ENCODE peak calls at places on chromosome 19, in four cellular contexts. I is MM.1S, R is breast epithelium, Q is WTC11. D is an unnamed sample.

GRCh38 chr19:52527954-52528326 is 472 bp downstream of the ZNF808 start:
- DNase-seq in I (no peak), R (no peak), Q (peak), D (no peak)

GRCh38 chr19:35040826-35041547 is 534 bp upstream of the HPN start:
- DNase-seq in I (no peak), R (peak), Q (peak), D (peak)

GRCh38 chr19:3879656-3880055 is 829 bp upstream of the ATCAY start:
- DNase-seq in I (no peak), R (no peak), Q (peak), D (no peak)

GRCh38 chr19:12871681-12872080 is 9.6 kb downstream of the DNASE2 start:
- DNase-seq in I (no peak), R (no peak), Q (no peak), D (no peak)

GRCh38 chr19:57338798-57339378 is 12.2 kb upstream of the ZNF304 start:
- DNase-seq in I (no peak), R (no peak), Q (no peak), D (no peak)

GRCh38 chr19:38617764-38618589 is at the start of gene MAP4K1:
- DNase-seq in I (peak), R (no peak), Q (peak), D (no peak)

GRCh38 chr19:41977916-41978315 is 16.1 kb downstream of the ATP1A3 start:
- DNase-seq in I (no peak), R (no peak), Q (no peak), D (no peak)

GRCh38 chr19:31255863-31256600 is 93.2 kb downstream of the TSHZ3 start:
- DNase-seq in I (no peak), R (no peak), Q (no peak), D (no peak)

GRCh38 chr19:719636-720377 is 11.1 kb downstream of the PALM start:
- DNase-seq in I (no peak), R (no peak), Q (no peak), D (no peak)

GRCh38 chr19:10808937-10809655 is 26.9 kb downstream of the TMED1 start:
- DNase-seq in I (no peak), R (no peak), Q (no peak), D (no peak)

GRCh38 chr19:18229474-18229873 is 3.2 kb upstream of the PDE4C start:
- DNase-seq in I (no peak), R (no peak), Q (no peak), D (no peak)
- TF ChIP-seq CTCF in I (peak), R (peak), Q (peak), D (peak)

DNA sequence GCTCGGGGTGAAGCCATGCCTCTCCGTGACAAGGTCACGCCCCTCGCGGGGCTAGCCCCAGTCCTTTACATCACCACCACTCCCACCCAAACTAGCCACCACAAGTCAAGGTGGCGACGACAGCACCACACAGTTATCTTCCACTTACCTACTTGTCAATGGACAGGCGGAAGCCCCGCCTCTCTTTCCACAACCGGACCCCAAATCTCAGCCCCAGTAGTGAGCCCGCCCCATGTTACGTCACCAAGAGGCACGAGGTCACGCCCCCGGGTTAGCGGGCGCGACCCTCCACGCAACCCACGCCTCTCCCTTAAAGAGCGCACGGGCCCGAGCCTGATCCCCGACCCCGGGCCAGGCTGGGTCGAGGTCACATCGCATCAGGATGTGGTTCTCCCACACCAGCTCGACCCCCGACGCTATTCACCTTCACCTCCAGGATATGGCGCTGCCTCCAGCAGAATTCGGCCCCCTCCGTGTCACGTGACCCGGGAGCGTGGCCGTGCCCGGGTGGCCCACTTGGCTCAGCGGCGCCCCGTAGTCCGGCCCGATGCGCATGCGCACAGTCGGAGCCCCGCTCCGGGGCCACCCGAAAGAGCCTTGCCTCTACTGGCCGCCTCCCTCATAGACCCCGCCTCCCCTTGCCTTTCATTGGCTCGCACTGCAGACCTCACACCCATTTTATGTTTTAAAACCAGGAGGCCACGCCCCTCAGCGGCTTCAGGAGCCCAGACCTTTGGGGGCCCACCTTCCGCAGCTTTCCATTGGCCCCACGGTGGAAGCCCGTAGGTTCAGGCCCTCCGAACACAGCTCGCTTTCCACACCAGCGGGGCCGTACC is 18.2 kb downstream of the SYDE1 start:
- DNase-seq in I (peak), R (peak), Q (peak), D (peak)
- TF ChIP-seq CTCF in I (no peak), R (no peak), Q (no peak), D (no peak)

GRCh38 chr19:54392078-54392477 is 23.2 kb upstream of the TTYH1 start:
- DNase-seq in I (no peak), R (no peak), Q (no peak), D (no peak)

GRCh38 chr19:54390942-54391577 is 24.2 kb upstream of the TTYH1 start:
- DNase-seq in I (peak), R (no peak), Q (peak), D (peak)

GRCh38 chr19:54393381-54393780 is 21.9 kb upstream of the TTYH1 start:
- DNase-seq in I (no peak), R (no peak), Q (no peak), D (no peak)

GRCh38 chr19:54389556-54389955 is 24.8 kb upstream of the LAIR1 start:
- DNase-seq in I (no peak), R (no peak), Q (no peak), D (no peak)

DNA sequence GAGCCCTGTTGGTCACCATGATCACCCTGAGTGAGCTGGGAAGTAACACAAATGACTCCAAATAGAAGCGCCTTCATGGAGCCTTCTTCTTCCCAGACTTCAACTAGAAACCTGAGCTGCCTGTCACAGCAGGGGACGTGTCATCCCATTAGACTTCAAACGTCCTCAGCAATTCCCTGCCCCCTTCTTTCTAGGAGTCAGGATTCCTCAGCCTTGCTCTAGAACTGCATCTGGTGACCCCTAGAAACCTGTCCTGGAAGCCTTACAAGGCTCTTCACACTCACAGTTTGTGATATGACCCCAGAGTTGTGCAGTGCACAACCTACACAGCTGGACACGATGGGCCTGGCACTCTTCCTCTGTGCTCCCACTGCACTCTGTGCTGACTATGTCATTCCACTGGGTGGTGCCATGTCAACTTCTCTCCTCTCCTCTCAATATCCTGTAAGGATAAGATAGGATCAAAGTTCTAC is 23.6 kb upstream of the TTYH1 start:
- DNase-seq in I (no peak), R (no peak), Q (peak), D (no peak)
- TF ChIP-seq CTCF in I (no peak), R (no peak), Q (no peak), D (no peak)

GRCh38 chr19:51064534-51065220 is at the start of gene KLK13:
- DNase-seq in I (no peak), R (no peak), Q (peak), D (no peak)
- TF ChIP-seq CTCF in I (no peak), R (no peak), Q (no peak), D (no peak)

GRCh38 chr19:33216198-33216830 is 9.3 kb downstream of the SLC7A10 start:
- DNase-seq in I (no peak), R (no peak), Q (peak), D (no peak)

GRCh38 chr19:33212024-33212772 is 13.5 kb downstream of the SLC7A10 start:
- DNase-seq in I (no peak), R (no peak), Q (no peak), D (no peak)

GRCh38 chr19:33212773-33213172 is 12.9 kb downstream of the SLC7A10 start:
- DNase-seq in I (no peak), R (no peak), Q (no peak), D (no peak)

GRCh38 chr19:33215438-33216197 is 10.0 kb downstream of the SLC7A10 start:
- DNase-seq in I (no peak), R (no peak), Q (no peak), D (no peak)

GRCh38 chr19:33214621-33215020 is 11.0 kb downstream of the SLC7A10 start:
- DNase-seq in I (no peak), R (no peak), Q (peak), D (no peak)
- TF ChIP-seq CTCF in I (peak), R (no peak), Q (no peak), D (peak)

GRCh38 chr19:18589380-18590272 is 1.0 kb downstream of the REX1BD start:
- DNase-seq in I (peak), R (peak), Q (peak), D (peak)
- TF ChIP-seq CTCF in I (peak), R (no peak), Q (no peak), D (peak)

GRCh38 chr19:14091086-14091884 is 734 bp upstream of the SAMD1 start:
- DNase-seq in I (peak), R (no peak), Q (peak), D (no peak)
- TF ChIP-seq CTCF in I (peak), R (peak), Q (no peak), D (peak)

GRCh38 chr19:40269216-40269940 is 15.8 kb downstream of the AKT2 start:
- DNase-seq in I (no peak), R (no peak), Q (no peak), D (no peak)

GRCh38 chr19:40272261-40272660 is 12.9 kb downstream of the AKT2 start:
- DNase-seq in I (no peak), R (no peak), Q (no peak), D (no peak)

GRCh38 chr19:40267601-40267997 is 17.5 kb downstream of the AKT2 start:
- DNase-seq in I (no peak), R (no peak), Q (no peak), D (no peak)

GRCh38 chr19:40271706-40272105 is 13.4 kb downstream of the AKT2 start:
- DNase-seq in I (no peak), R (no peak), Q (no peak), D (no peak)

GRCh38 chr19:40270362-40271089 is 14.6 kb downstream of the AKT2 start:
- DNase-seq in I (no peak), R (no peak), Q (peak), D (no peak)
- TF ChIP-seq CTCF in I (no peak), R (no peak), Q (no peak), D (no peak)

DNA sequence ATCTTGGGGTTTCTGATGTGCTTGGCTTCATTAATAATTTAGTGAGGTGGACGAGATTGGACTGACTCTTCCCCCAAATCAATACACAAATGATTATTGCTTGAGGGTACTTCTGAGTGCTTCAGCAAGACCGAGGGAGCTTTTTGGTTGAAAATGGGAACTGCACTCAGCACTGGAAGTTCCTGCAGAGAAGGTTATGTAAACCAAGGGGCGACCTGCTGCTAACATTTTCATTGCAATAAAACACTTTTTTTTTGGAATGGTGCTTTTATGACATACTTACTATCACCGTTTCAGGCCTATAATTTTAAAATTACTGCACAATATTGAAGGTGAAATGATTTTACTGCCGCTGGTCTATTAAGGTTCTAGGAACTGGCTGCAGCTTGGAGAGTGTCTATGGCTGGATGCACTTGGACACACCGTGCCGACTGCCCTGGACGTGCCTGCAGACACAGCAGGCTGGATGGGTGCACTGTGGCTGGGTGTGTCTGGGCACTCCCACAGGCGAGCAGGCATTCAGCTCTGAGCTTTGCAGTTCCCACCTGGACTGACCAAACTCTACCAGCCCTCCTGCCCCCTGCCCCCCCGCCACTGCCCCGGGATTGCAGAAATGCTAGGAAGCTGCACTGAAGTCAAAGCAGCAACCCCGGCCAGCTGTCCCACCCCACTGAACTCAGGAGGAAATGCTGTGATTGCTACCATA is 7.1 kb upstream of the LRP3 start:
- DNase-seq in I (no peak), R (no peak), Q (peak), D (no peak)
- TF ChIP-seq CTCF in I (no peak), R (no peak), Q (no peak), D (no peak)

DNA sequence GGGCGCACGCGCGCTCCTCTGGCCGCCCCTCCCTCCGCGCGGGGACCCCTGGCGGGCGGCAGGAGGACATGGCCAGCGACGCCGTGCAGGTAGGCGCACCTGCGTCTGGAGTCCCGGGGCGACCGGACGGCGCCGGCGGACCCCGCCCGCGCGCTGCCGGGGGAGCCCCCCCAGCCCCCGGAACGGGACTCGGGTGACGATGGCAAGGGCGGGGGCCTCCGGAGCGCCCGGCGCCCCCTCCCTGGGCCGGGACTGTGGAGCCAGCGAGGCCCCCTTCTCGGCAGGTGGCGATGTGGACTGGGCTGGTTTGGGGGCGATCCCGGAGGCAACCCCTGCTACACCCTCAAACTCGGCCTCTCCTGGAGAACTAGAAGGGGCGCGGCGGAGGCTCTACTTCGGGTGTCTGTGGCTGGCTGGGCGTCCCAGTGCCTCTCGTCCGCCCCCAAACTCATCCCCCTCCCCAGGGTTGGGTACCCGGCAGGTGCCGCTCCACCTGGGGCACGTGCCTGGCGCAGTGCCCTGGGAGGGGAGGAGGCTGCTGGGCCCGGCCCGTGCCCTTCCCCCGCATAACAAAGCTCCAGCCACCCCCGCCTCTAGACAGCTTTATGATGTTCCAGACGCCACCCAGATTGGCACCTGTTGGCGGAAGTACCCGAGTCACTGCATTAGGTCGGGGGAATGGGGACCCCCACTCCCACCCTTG is 499 bp downstream of the PKN1 start:
- DNase-seq in I (peak), R (no peak), Q (peak), D (no peak)
- TF ChIP-seq CTCF in I (no peak), R (no peak), Q (no peak), D (peak)